ENCODE peak calls at places on chromosomes 12 and 14, in seven cellular contexts. R, P, F, L, S, V and Q are unnamed samples.
A peak's percentile ranks its signal among the peaks of the same experiment; 100 is the strongest.

GRCh38 chr12:104701756-104702155 is 245.0 kb downstream of the CHST11 start:
- DNase-seq in R (no peak), P (no peak), F (no peak), L (no peak), S (no peak), V (no peak), Q (no peak)

GRCh38 chr12:12736759-12737676 is 19.9 kb downstream of the CDKN1B start:
- DNase-seq in R (peak; percentile 85), P (no peak), F (peak; percentile 59), L (peak; percentile 11), S (peak; percentile 28), V (no peak), Q (no peak)

GRCh38 chr14:56216631-56217379 is 98.6 kb downstream of the PELI2 start:
- DNase-seq in R (peak; percentile 28), P (no peak), F (peak; percentile 59), L (peak; percentile 58), S (no peak), V (no peak), Q (no peak)

GRCh38 chr12:21819236-21819635 is 44.7 kb upstream of the KCNJ8 start:
- DNase-seq in R (peak; percentile 63), P (no peak), F (no peak), L (no peak), S (no peak), V (no peak), Q (no peak)

GRCh38 chr12:22333751-22334695 is 484 bp downstream of the ST8SIA1 start:
- DNase-seq in R (no peak), P (no peak), F (no peak), L (no peak), S (no peak), V (peak; percentile 22), Q (no peak)

GRCh38 chr12:123150804-123151678 is at the start of gene PITPNM2:
- DNase-seq in R (peak; percentile 58), P (no peak), F (peak; percentile 72), L (peak; percentile 14), S (peak; percentile 37), V (peak; percentile 62), Q (no peak)

GRCh38 chr14:26276757-26277156 is 321.1 kb downstream of the NOVA1 start:
- DNase-seq in R (no peak), P (no peak), F (peak; percentile 62), L (peak; percentile 35), S (no peak), V (peak; percentile 45), Q (no peak)

GRCh38 chr12:38691164-38691563 is 214.2 kb downstream of the CPNE8 start:
- DNase-seq in R (no peak), P (no peak), F (no peak), L (no peak), S (no peak), V (no peak), Q (no peak)

GRCh38 chr12:6435941-6436715 is 8.6 kb upstream of the CD27 start:
- DNase-seq in R (no peak), P (no peak), F (no peak), L (no peak), S (no peak), V (no peak), Q (no peak)

GRCh38 chr12:71602745-71603577 is 60.7 kb downstream of the ZFC3H1 start:
- DNase-seq in R (no peak), P (no peak), F (no peak), L (no peak), S (no peak), V (no peak), Q (no peak)

GRCh38 chr14:34174973-34175372 is 224.1 kb upstream of the EGLN3 start:
- DNase-seq in R (no peak), P (no peak), F (no peak), L (no peak), S (no peak), V (no peak), Q (no peak)

GRCh38 chr12:48184549-48184922 is 1.1 kb downstream of the CCDC184 start:
- DNase-seq in R (no peak), P (no peak), F (no peak), L (no peak), S (no peak), V (peak; percentile 14), Q (no peak)

GRCh38 chr12:92338671-92339070 is 193.0 kb upstream of the BTG1 start:
- DNase-seq in R (no peak), P (no peak), F (no peak), L (no peak), S (no peak), V (no peak), Q (no peak)

GRCh38 chr12:46933947-46934346 is 108.2 kb upstream of the SLC38A4 start:
- DNase-seq in R (peak; percentile 77), P (no peak), F (peak; percentile 74), L (no peak), S (no peak), V (peak; percentile 8), Q (no peak)

GRCh38 chr12:131053567-131053966 is 99.9 kb downstream of the ADGRD1 start:
- DNase-seq in R (no peak), P (no peak), F (no peak), L (no peak), S (no peak), V (no peak), Q (no peak)

GRCh38 chr12:22407397-22407796 is 72.9 kb upstream of the ST8SIA1 start:
- DNase-seq in R (no peak), P (no peak), F (no peak), L (no peak), S (no peak), V (no peak), Q (no peak)

GRCh38 chr12:119206348-119207075 is 27.8 kb downstream of the HSPB8 start:
- DNase-seq in R (no peak), P (no peak), F (no peak), L (no peak), S (no peak), V (no peak), Q (no peak)